ENCODE peak calls at places on chromosome 15, in five cellular contexts. V, K, S, Y and N are unnamed samples.
A peak's percentile ranks its signal among the peaks of the same experiment; 100 is the strongest.

GRCh38 chr15:40192942-40193341 is 32.1 kb downstream of the BUB1B start:
- DNase-seq in V (peak; percentile 11), K (no peak), S (no peak), Y (peak; percentile 55), N (peak; percentile 9)

GRCh38 chr15:51121118-51121517 is 26.4 kb upstream of the TNFAIP8L3 start:
- DNase-seq in V (peak; percentile 97), K (peak; percentile 77), S (peak; percentile 60), Y (peak; percentile 98), N (peak; percentile 49)

GRCh38 chr15:71366926-71367325 is 251.7 kb downstream of the THSD4 start:
- DNase-seq in V (peak; percentile 11), K (no peak), S (no peak), Y (peak; percentile 60), N (no peak)

GRCh38 chr15:85527907-85528306 is 147.5 kb downstream of the AKAP13 start:
- DNase-seq in V (peak; percentile 82), K (no peak), S (no peak), Y (peak; percentile 96), N (peak; percentile 26)

GRCh38 chr15:69299451-69300128 is 878 bp downstream of the PAQR5 start:
- DNase-seq in V (no peak), K (no peak), S (no peak), Y (no peak), N (no peak)

GRCh38 chr15:70576683-70577082 is 186.7 kb downstream of the UACA start:
- DNase-seq in V (no peak), K (no peak), S (no peak), Y (no peak), N (no peak)

GRCh38 chr15:29570931-29571727 is 251.1 kb downstream of the TJP1 start:
- DNase-seq in V (no peak), K (no peak), S (no peak), Y (peak; percentile 13), N (no peak)

GRCh38 chr15:89150762-89151305 is 62.6 kb downstream of the ABHD2 start:
- DNase-seq in V (no peak), K (no peak), S (no peak), Y (no peak), N (no peak)

GRCh38 chr15:94232107-94232506 is 746 bp downstream of the MCTP2 start:
- DNase-seq in V (no peak), K (no peak), S (no peak), Y (no peak), N (no peak)

GRCh38 chr15:87219650-87220615 is 1036.6 kb downstream of the NTRK3 start:
- DNase-seq in V (no peak), K (no peak), S (no peak), Y (no peak), N (peak; percentile 21)

GRCh38 chr15:39939487-39940452 is 5.9 kb downstream of the EIF2AK4 start:
- DNase-seq in V (no peak), K (no peak), S (no peak), Y (no peak), N (no peak)

GRCh38 chr15:56248276-56248675 is 4.6 kb upstream of the RFX7 start:
- DNase-seq in V (no peak), K (no peak), S (no peak), Y (no peak), N (no peak)

GRCh38 chr15:90184786-90185704 is 16.1 kb upstream of the SEMA4B start:
- DNase-seq in V (no peak), K (peak; percentile 76), S (no peak), Y (no peak), N (no peak)

GRCh38 chr15:98596885-98597343 is 51.4 kb upstream of the IGF1R start:
- DNase-seq in V (no peak), K (no peak), S (no peak), Y (no peak), N (no peak)

GRCh38 chr15:27456807-27457206 is 485.8 kb downstream of the GABRG3 start:
- DNase-seq in V (no peak), K (no peak), S (no peak), Y (no peak), N (no peak)

GRCh38 chr15:90483012-90483307 is 46.8 kb upstream of the CRTC3 start:
- DNase-seq in V (no peak), K (no peak), S (no peak), Y (no peak), N (no peak)

GRCh38 chr15:40454904-40455391 is 14.2 kb downstream of the BAHD1 start:
- DNase-seq in V (peak; percentile 37), K (no peak), S (no peak), Y (peak; percentile 42), N (no peak)

GRCh38 chr15:66842710-66843441 is 140.8 kb downstream of the SMAD6 start:
- DNase-seq in V (peak; percentile 48), K (peak; percentile 79), S (peak; percentile 46), Y (peak; percentile 76), N (no peak)

GRCh38 chr15:99305761-99306505 is 54.7 kb downstream of the LRRC28 start:
- DNase-seq in V (peak; percentile 57), K (peak; percentile 46), S (peak; percentile 33), Y (peak; percentile 76), N (peak; percentile 54)

GRCh38 chr15:96047255-96047931 is 283.1 kb upstream of the NR2F2 start:
- DNase-seq in V (peak; percentile 91), K (peak; percentile 22), S (no peak), Y (peak; percentile 90), N (peak; percentile 81)

GRCh38 chr15:51356983-51357382 is 15.5 kb downstream of the GLDN start:
- DNase-seq in V (no peak), K (no peak), S (no peak), Y (no peak), N (no peak)

GRCh38 chr15:97759363-97759762 is 201.1 kb upstream of the ARRDC4 start:
- DNase-seq in V (peak; percentile 94), K (no peak), S (no peak), Y (peak; percentile 29), N (no peak)

GRCh38 chr15:52256930-52257733 is 38.5 kb downstream of the MYO5C start:
- DNase-seq in V (no peak), K (no peak), S (no peak), Y (peak; percentile 18), N (no peak)

GRCh38 chr15:67660446-67660845 is 117.9 kb downstream of the MAP2K5 start:
- DNase-seq in V (no peak), K (no peak), S (no peak), Y (no peak), N (no peak)

GRCh38 chr15:37773111-37773860 is 161.2 kb upstream of the TMCO5A start:
- DNase-seq in V (peak; percentile 81), K (no peak), S (no peak), Y (peak; percentile 85), N (peak; percentile 87)

GRCh38 chr15:64383760-64384159 is 2.5 kb upstream of the PCLAF start:
- DNase-seq in V (no peak), K (no peak), S (no peak), Y (no peak), N (no peak)

GRCh38 chr15:64379216-64379960 is 1.9 kb downstream of the PCLAF start:
- DNase-seq in V (no peak), K (no peak), S (no peak), Y (no peak), N (no peak)

GRCh38 chr15:64386291-64386690 is 1.3 kb upstream of the TRIP4 start:
- DNase-seq in V (no peak), K (no peak), S (no peak), Y (no peak), N (no peak)

DNA sequence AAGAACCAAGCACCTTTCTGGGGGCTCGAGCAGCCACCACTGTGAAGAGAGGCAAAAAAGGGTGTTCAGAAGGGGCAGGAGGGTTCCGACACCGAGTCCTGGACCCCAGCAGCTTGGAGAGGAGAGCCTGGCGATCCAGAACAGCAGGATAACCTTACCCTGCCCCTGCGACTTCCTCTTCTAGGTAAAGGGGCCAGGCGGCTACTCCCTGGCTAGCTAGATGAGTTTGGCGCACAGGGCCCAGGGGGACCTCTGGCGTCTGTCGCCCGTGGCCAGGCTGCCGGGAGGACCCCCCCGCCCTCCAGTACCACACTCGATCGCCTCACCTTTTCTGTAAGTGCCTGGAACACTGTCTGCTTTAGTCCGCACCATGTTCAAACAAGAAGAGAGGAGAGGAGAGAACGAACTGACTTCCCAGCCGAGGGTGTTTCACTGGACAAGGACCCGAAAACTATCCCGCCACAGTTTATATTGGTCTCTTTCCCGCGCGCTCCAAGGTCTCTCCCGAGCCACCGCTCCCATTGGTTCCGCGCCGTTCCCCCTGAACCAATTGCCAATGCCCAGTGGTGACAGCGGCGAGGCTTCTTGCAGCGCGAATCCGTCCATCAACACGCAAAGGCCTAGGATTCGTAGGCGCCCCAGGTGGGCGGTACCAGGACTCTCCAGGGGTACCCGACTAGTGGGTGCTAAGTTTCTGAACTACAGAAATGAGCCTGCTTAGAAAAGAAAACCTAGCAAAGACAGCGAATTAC is at the start of gene PCLAF:
- DNase-seq in V (peak; percentile 97), K (peak; percentile 92), S (peak; percentile 88), Y (peak; percentile 95), N (peak; percentile 60)
- H3K4me3 ChIP-seq in V (peak within 1 kb of the TSS; percentile 78), K (peak within 1 kb of the TSS; percentile 45), S (peak within 1 kb of the TSS; percentile 67), Y (peak within 1 kb of the TSS; percentile 77), N (peak within 1 kb of the TSS; percentile 67)

GRCh38 chr15:45434168-45434567 is 55.8 kb upstream of the GATM start:
- DNase-seq in V (no peak), K (no peak), S (no peak), Y (no peak), N (no peak)

GRCh38 chr15:45428491-45428890 is 50.1 kb upstream of the GATM start:
- DNase-seq in V (no peak), K (no peak), S (no peak), Y (no peak), N (no peak)

GRCh38 chr15:45427085-45427484 is 48.7 kb upstream of the GATM start:
- DNase-seq in V (no peak), K (no peak), S (no peak), Y (no peak), N (no peak)

GRCh38 chr15:45431502-45431901 is 53.2 kb upstream of the GATM start:
- DNase-seq in V (no peak), K (no peak), S (no peak), Y (no peak), N (no peak)

GRCh38 chr15:45429974-45430792 is 51.8 kb upstream of the GATM start:
- DNase-seq in V (peak; percentile 29), K (peak; percentile 54), S (no peak), Y (peak; percentile 55), N (no peak)
- TF ChIP-seq CTCF in V (peak; percentile 92), K (peak; percentile 73), S (peak; percentile 82), Y (peak; percentile 89), N (peak; percentile 98)

DNA sequence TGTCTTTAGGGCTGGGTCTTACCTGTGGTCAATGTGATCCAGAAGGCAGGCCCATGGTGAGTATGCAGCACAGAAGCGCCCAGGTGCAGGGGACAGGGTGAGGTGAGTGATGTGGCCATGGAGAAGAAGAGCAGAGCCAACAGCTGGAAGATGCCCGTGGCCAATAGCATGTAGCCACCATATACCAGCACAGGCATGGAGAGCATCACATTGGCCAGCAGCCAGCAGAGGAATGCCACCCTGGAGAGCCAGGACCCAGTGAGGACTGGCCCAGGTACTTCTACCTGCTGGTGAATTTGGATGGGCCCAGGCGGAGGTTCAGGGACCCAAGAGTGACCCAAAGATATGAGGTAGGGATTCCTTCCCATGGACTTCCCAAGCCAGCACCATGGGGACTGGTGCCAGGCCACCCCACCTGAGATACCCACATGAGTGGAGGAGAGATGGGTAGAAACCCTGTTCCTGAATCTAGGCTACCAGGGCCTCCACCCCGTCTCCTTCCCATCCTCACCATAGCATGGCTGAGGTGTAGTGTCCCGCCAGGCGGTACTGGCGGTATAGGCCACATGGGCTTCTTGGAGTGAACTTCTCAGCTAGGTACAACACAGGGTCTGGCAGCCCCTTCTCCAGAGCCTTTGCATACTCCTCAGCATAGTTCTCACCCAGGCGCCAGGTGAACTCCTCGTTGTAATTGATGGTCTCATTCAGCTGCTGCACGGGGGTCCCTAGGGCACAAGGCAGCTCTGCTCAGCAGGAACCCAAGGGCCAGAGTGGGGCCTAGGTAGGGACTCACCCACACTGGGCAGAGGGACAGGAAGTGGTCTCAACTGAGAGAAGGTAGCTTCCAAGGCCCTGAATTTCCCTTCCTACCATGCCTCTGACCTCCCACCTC is 6.2 kb downstream of the DUOXA2 start:
- DNase-seq in V (no peak), K (no peak), S (no peak), Y (no peak), N (no peak)
- H3K4me3 ChIP-seq in V (no peak overlapping the region), K (no peak overlapping the region), S (no peak overlapping the region), Y (no peak overlapping the region), N (no peak overlapping the region)

GRCh38 chr15:78872972-78873795 is 494 bp downstream of the MORF4L1 start:
- DNase-seq in V (peak; percentile 86), K (peak; percentile 72), S (peak; percentile 31), Y (peak; percentile 92), N (no peak)
- TF ChIP-seq CTCF in V (peak; percentile 68), K (peak; percentile 29), S (peak; percentile 14), Y (peak; percentile 38), N (peak; percentile 80)